ENCODE peak calls at places on chromosomes 4 and X, in ten cellular contexts. One of them, this sample, is unnamed.

GRCh38 chr4:8010618-8011017 is 71.0 kb upstream of the AFAP1 start:
- DNase-seq in stomach: peak; percentile 52
- DNase-seq in ovary: peak; percentile 53
- DNase-seq in hepatocyte: peak; percentile 81
- DNase-seq in left ventricle myocardium inferior: no peak
- DNase-seq in HCT116: no peak
- DNase-seq in body of pancreas: peak; percentile 74
- DNase-seq in upper lobe of right lung: no peak
- DNase-seq in IMR-90: peak; percentile 57
- DNase-seq in prostate gland: no peak
- DNase-seq in this sample: no peak

GRCh38 chrX:134542485-134542884 is 82.5 kb downstream of the HPRT1 start:
- DNase-seq in stomach: no peak
- DNase-seq in ovary: peak; percentile 66
- DNase-seq in hepatocyte: peak; percentile 33
- DNase-seq in left ventricle myocardium inferior: no peak
- DNase-seq in HCT116: no peak
- DNase-seq in body of pancreas: no peak
- DNase-seq in upper lobe of right lung: no peak
- DNase-seq in IMR-90: peak; percentile 70
- DNase-seq in prostate gland: no peak
- DNase-seq in this sample: no peak

GRCh38 chrX:15173411-15173810 is 96.5 kb downstream of the ASB9 start:
- DNase-seq in stomach: no peak
- DNase-seq in ovary: no peak
- DNase-seq in hepatocyte: no peak
- DNase-seq in left ventricle myocardium inferior: no peak
- DNase-seq in HCT116: no peak
- DNase-seq in body of pancreas: no peak
- DNase-seq in upper lobe of right lung: no peak
- DNase-seq in IMR-90: no peak
- DNase-seq in prostate gland: no peak
- DNase-seq in this sample: no peak

GRCh38 chr4:181946902-181947301 is 296.3 kb upstream of the TENM3 start:
- DNase-seq in stomach: no peak
- DNase-seq in ovary: no peak
- DNase-seq in hepatocyte: no peak
- DNase-seq in left ventricle myocardium inferior: no peak
- DNase-seq in HCT116: no peak
- DNase-seq in body of pancreas: no peak
- DNase-seq in upper lobe of right lung: no peak
- DNase-seq in IMR-90: peak; percentile 58
- DNase-seq in prostate gland: no peak
- DNase-seq in this sample: no peak

GRCh38 chr4:3663791-3664190 is 102.4 kb upstream of the ADRA2C start:
- DNase-seq in stomach: no peak
- DNase-seq in ovary: no peak
- DNase-seq in hepatocyte: no peak
- DNase-seq in left ventricle myocardium inferior: no peak
- DNase-seq in HCT116: no peak
- DNase-seq in body of pancreas: no peak
- DNase-seq in upper lobe of right lung: no peak
- DNase-seq in IMR-90: no peak
- DNase-seq in prostate gland: no peak
- DNase-seq in this sample: no peak

GRCh38 chr4:2411786-2412510 is 6.5 kb downstream of the ZFYVE28 start:
- DNase-seq in stomach: no peak
- DNase-seq in ovary: no peak
- DNase-seq in hepatocyte: no peak
- DNase-seq in left ventricle myocardium inferior: no peak
- DNase-seq in HCT116: no peak
- DNase-seq in body of pancreas: no peak
- DNase-seq in upper lobe of right lung: peak; percentile 54
- DNase-seq in IMR-90: no peak
- DNase-seq in prostate gland: no peak
- DNase-seq in this sample: no peak

GRCh38 chr4:94913316-94913715 is 155.6 kb downstream of the BMPR1B start:
- DNase-seq in stomach: no peak
- DNase-seq in ovary: no peak
- DNase-seq in hepatocyte: no peak
- DNase-seq in left ventricle myocardium inferior: no peak
- DNase-seq in HCT116: no peak
- DNase-seq in body of pancreas: no peak
- DNase-seq in upper lobe of right lung: no peak
- DNase-seq in IMR-90: no peak
- DNase-seq in prostate gland: no peak
- DNase-seq in this sample: no peak

GRCh38 chrX:144722307-144722706 is 525.0 kb upstream of the SPANXN1 start:
- DNase-seq in stomach: no peak
- DNase-seq in ovary: no peak
- DNase-seq in hepatocyte: no peak
- DNase-seq in left ventricle myocardium inferior: no peak
- DNase-seq in HCT116: no peak
- DNase-seq in body of pancreas: no peak
- DNase-seq in upper lobe of right lung: no peak
- DNase-seq in IMR-90: no peak
- DNase-seq in prostate gland: no peak
- DNase-seq in this sample: no peak

GRCh38 chr4:88697113-88697512 is 516 bp downstream of the NAP1L5 start:
- DNase-seq in stomach: no peak
- DNase-seq in ovary: peak; percentile 60
- DNase-seq in hepatocyte: no peak
- DNase-seq in left ventricle myocardium inferior: no peak
- DNase-seq in HCT116: no peak
- DNase-seq in body of pancreas: no peak
- DNase-seq in upper lobe of right lung: no peak
- DNase-seq in IMR-90: peak; percentile 52
- DNase-seq in prostate gland: no peak
- DNase-seq in this sample: peak; percentile 66

GRCh38 chr4:156677136-156677535 is 294.5 kb downstream of the PDGFC start:
- DNase-seq in stomach: no peak
- DNase-seq in ovary: no peak
- DNase-seq in hepatocyte: peak; percentile 44
- DNase-seq in left ventricle myocardium inferior: no peak
- DNase-seq in HCT116: peak; percentile 64
- DNase-seq in body of pancreas: peak; percentile 21
- DNase-seq in upper lobe of right lung: no peak
- DNase-seq in IMR-90: no peak
- DNase-seq in prostate gland: no peak
- DNase-seq in this sample: no peak

GRCh38 chr4:138259801-138260200 is 17.7 kb upstream of the SLC7A11 start:
- DNase-seq in stomach: no peak
- DNase-seq in ovary: no peak
- DNase-seq in hepatocyte: peak; percentile 11
- DNase-seq in left ventricle myocardium inferior: no peak
- DNase-seq in HCT116: peak; percentile 21
- DNase-seq in body of pancreas: no peak
- DNase-seq in upper lobe of right lung: no peak
- DNase-seq in IMR-90: peak; percentile 64
- DNase-seq in prostate gland: no peak
- DNase-seq in this sample: no peak

GRCh38 chr4:47510036-47510435 is 25.0 kb downstream of the ATP10D start:
- DNase-seq in stomach: no peak
- DNase-seq in ovary: no peak
- DNase-seq in hepatocyte: no peak
- DNase-seq in left ventricle myocardium inferior: no peak
- DNase-seq in HCT116: no peak
- DNase-seq in body of pancreas: no peak
- DNase-seq in upper lobe of right lung: no peak
- DNase-seq in IMR-90: no peak
- DNase-seq in prostate gland: no peak
- DNase-seq in this sample: no peak

GRCh38 chr4:94408549-94409374 is 43.0 kb upstream of the PDLIM5 start:
- DNase-seq in stomach: no peak
- DNase-seq in ovary: no peak
- DNase-seq in hepatocyte: peak; percentile 52
- DNase-seq in left ventricle myocardium inferior: no peak
- DNase-seq in HCT116: no peak
- DNase-seq in body of pancreas: no peak
- DNase-seq in upper lobe of right lung: no peak
- DNase-seq in IMR-90: peak; percentile 51
- DNase-seq in prostate gland: no peak
- DNase-seq in this sample: no peak

GRCh38 chr4:78627046-78627965 is 75.7 kb downstream of the ANXA3 start:
- DNase-seq in stomach: no peak
- DNase-seq in ovary: no peak
- DNase-seq in hepatocyte: peak; percentile 64
- DNase-seq in left ventricle myocardium inferior: no peak
- DNase-seq in HCT116: no peak
- DNase-seq in body of pancreas: no peak
- DNase-seq in upper lobe of right lung: no peak
- DNase-seq in IMR-90: no peak
- DNase-seq in prostate gland: no peak
- DNase-seq in this sample: no peak

GRCh38 chr4:152780267-152780811 is 585 bp downstream of the ARFIP1 start:
- DNase-seq in stomach: no peak
- DNase-seq in ovary: no peak
- DNase-seq in hepatocyte: peak; percentile 40
- DNase-seq in left ventricle myocardium inferior: peak; percentile 13
- DNase-seq in HCT116: no peak
- DNase-seq in body of pancreas: no peak
- DNase-seq in upper lobe of right lung: no peak
- DNase-seq in IMR-90: peak; percentile 22
- DNase-seq in prostate gland: peak; percentile 9
- DNase-seq in this sample: no peak

GRCh38 chr4:48016141-48017107 is at the start of the genes CNGA1 and NIPAL1:
- DNase-seq in stomach: peak; percentile 90
- DNase-seq in ovary: peak; percentile 47
- DNase-seq in hepatocyte: peak; percentile 97
- DNase-seq in left ventricle myocardium inferior: peak; percentile 66
- DNase-seq in HCT116: peak; percentile 63
- DNase-seq in body of pancreas: peak; percentile 93
- DNase-seq in upper lobe of right lung: peak; percentile 93
- DNase-seq in IMR-90: peak; percentile 23
- DNase-seq in prostate gland: peak; percentile 85
- DNase-seq in this sample: no peak

GRCh38 chr4:157791236-157791635 is 381.6 kb downstream of the GASK1B start:
- DNase-seq in stomach: no peak
- DNase-seq in ovary: no peak
- DNase-seq in hepatocyte: no peak
- DNase-seq in left ventricle myocardium inferior: no peak
- DNase-seq in HCT116: no peak
- DNase-seq in body of pancreas: no peak
- DNase-seq in upper lobe of right lung: no peak
- DNase-seq in IMR-90: no peak
- DNase-seq in prostate gland: no peak
- DNase-seq in this sample: no peak

GRCh38 chr4:73619351-73619750 is 885 bp downstream of the RASSF6 start:
- DNase-seq in stomach: no peak
- DNase-seq in ovary: no peak
- DNase-seq in hepatocyte: no peak
- DNase-seq in left ventricle myocardium inferior: no peak
- DNase-seq in HCT116: no peak
- DNase-seq in body of pancreas: no peak
- DNase-seq in upper lobe of right lung: no peak
- DNase-seq in IMR-90: no peak
- DNase-seq in prostate gland: no peak
- DNase-seq in this sample: no peak
- H3K4me3 ChIP-seq in stomach: peak overlapping the region; percentile 48
- H3K4me3 ChIP-seq in ovary: no peak overlapping the region
- H3K4me3 ChIP-seq in hepatocyte: peak overlapping the region; percentile 37
- H3K4me3 ChIP-seq in left ventricle myocardium inferior: no peak overlapping the region
- H3K4me3 ChIP-seq in HCT116: no peak overlapping the region
- H3K4me3 ChIP-seq in body of pancreas: no peak overlapping the region
- H3K4me3 ChIP-seq in upper lobe of right lung: no peak overlapping the region
- H3K4me3 ChIP-seq in IMR-90: no peak overlapping the region
- H3K4me3 ChIP-seq in prostate gland: peak overlapping the region; percentile 25
- H3K4me3 ChIP-seq in this sample: no peak overlapping the region

DNA sequence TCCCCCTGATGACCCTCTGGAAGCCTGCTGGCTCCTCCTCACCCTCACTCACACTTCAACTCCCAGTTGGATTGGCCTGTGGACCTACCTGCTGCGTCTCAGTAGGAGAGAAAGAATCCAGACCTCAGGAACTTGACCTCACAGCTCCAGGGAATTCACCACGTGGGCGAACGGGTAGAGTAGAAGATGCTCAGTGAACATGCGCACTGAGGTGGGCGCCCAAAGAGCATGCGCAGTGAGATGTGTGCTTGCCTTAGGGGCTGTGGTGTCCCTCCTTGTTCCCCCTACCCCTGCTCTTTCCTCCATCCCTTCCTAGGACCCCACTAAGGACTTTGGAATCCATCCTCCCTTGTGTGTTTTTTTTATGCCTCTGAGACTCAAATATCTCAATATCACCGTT is 12.9 kb downstream of the FOXR2 start:
- DNase-seq in stomach: no peak
- DNase-seq in ovary: no peak
- DNase-seq in hepatocyte: no peak
- DNase-seq in left ventricle myocardium inferior: no peak
- DNase-seq in HCT116: no peak
- DNase-seq in body of pancreas: no peak
- DNase-seq in upper lobe of right lung: no peak
- DNase-seq in IMR-90: no peak
- DNase-seq in prostate gland: no peak
- DNase-seq in this sample: no peak
- H3K9me3 ChIP-seq in stomach: no peaks in the 10 kb centered on the region
- H3K9me3 ChIP-seq in ovary: no peaks in the 10 kb centered on the region
- H3K9me3 ChIP-seq in hepatocyte: no peaks in the 10 kb centered on the region
- H3K9me3 ChIP-seq in left ventricle myocardium inferior: no peaks in the 10 kb centered on the region
- H3K9me3 ChIP-seq in HCT116: no peaks in the 10 kb centered on the region
- H3K9me3 ChIP-seq in body of pancreas: no peaks in the 10 kb centered on the region
- H3K9me3 ChIP-seq in upper lobe of right lung: no peaks in the 10 kb centered on the region
- H3K9me3 ChIP-seq in IMR-90: peaks cover 3% of the 10 kb centered on the region
- H3K9me3 ChIP-seq in prostate gland: no peaks in the 10 kb centered on the region
- H3K9me3 ChIP-seq in this sample: no peaks in the 10 kb centered on the region

DNA sequence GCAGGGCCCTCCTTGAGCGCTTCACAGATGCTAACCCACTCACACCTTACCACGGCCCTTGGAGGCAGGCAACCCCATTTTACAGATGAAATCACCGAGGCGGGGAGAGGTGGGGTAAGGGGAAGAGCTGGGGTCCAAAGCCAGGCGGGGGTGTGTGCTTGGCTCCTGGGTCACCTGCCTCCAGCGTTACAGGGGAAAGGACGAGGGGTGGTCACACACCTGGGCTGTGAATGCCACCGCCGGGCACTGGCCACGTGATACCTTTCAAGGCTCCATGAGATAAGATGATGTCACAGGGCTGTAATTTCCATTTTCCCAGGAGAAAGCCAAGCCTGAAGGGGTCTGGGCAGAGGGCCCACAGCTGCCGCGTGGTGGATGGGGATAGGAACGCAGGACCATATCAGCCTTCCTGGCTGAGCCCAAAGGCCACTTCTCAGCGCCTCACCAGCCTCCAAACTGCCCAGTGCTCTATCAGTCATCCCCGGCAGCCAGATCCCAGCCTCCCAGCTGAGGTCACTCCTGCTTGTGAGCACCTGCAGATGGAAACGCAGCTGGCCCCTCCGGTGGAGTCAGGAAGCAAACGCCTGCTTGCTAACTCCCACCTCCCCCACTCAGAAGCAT is 62.4 kb upstream of the CRMP1 start:
- DNase-seq in stomach: no peak
- DNase-seq in ovary: no peak
- DNase-seq in hepatocyte: no peak
- DNase-seq in left ventricle myocardium inferior: no peak
- DNase-seq in HCT116: no peak
- DNase-seq in body of pancreas: peak; percentile 47
- DNase-seq in upper lobe of right lung: peak; percentile 50
- DNase-seq in IMR-90: no peak
- DNase-seq in prostate gland: no peak
- DNase-seq in this sample: no peak
- H3K4me3 ChIP-seq in stomach: no peak overlapping the region
- H3K4me3 ChIP-seq in ovary: no peak overlapping the region
- H3K4me3 ChIP-seq in hepatocyte: no peak overlapping the region
- H3K4me3 ChIP-seq in left ventricle myocardium inferior: no peak overlapping the region
- H3K4me3 ChIP-seq in HCT116: no peak overlapping the region
- H3K4me3 ChIP-seq in body of pancreas: no peak overlapping the region
- H3K4me3 ChIP-seq in upper lobe of right lung: no peak overlapping the region
- H3K4me3 ChIP-seq in IMR-90: no peak overlapping the region
- H3K4me3 ChIP-seq in prostate gland: no peak overlapping the region
- H3K4me3 ChIP-seq in this sample: no peak overlapping the region

GRCh38 chr4:68366600-68366999 is 16.7 kb upstream of the YTHDC1 start:
- DNase-seq in stomach: no peak
- DNase-seq in ovary: no peak
- DNase-seq in hepatocyte: no peak
- DNase-seq in left ventricle myocardium inferior: no peak
- DNase-seq in HCT116: no peak
- DNase-seq in body of pancreas: no peak
- DNase-seq in upper lobe of right lung: no peak
- DNase-seq in IMR-90: no peak
- DNase-seq in prostate gland: no peak
- DNase-seq in this sample: no peak
- H3K9me3 ChIP-seq in stomach: no peaks in the 10 kb centered on the region
- H3K9me3 ChIP-seq in ovary: no peaks in the 10 kb centered on the region
- H3K9me3 ChIP-seq in hepatocyte: no peaks in the 10 kb centered on the region
- H3K9me3 ChIP-seq in left ventricle myocardium inferior: no peaks in the 10 kb centered on the region
- H3K9me3 ChIP-seq in HCT116: no peaks in the 10 kb centered on the region
- H3K9me3 ChIP-seq in body of pancreas: no peaks in the 10 kb centered on the region
- H3K9me3 ChIP-seq in upper lobe of right lung: no peaks in the 10 kb centered on the region
- H3K9me3 ChIP-seq in IMR-90: no peaks in the 10 kb centered on the region
- H3K9me3 ChIP-seq in prostate gland: no peaks in the 10 kb centered on the region
- H3K9me3 ChIP-seq in this sample: no peaks in the 10 kb centered on the region

This sample was measured in ascending aorta.